ENCODE peak calls at places on chromosomes 2 and 18, in four cellular contexts. One of them, this sample, is unnamed.

GRCh38 chr2:58919316-58919715 is 678.2 kb upstream of the FANCL start:
- DNase-seq in upper lobe of left lung: no peak
- DNase-seq in cardiac muscle cell: no peak
- DNase-seq in left ventricle myocardium inferior: no peak
- DNase-seq in this sample: no peak

GRCh38 chr2:213995400-213996105 is 415.3 kb upstream of the VWC2L start:
- DNase-seq in left ventricle myocardium inferior: no peak
- DNase-seq in cardiac muscle cell: peak; percentile 71
- DNase-seq in upper lobe of left lung: no peak
- DNase-seq in this sample: no peak

GRCh38 chr2:96402591-96402990 is 67.0 kb downstream of the NCAPH start:
- DNase-seq in cardiac muscle cell: no peak
- DNase-seq in left ventricle myocardium inferior: no peak
- DNase-seq in upper lobe of left lung: no peak
- DNase-seq in this sample: no peak

GRCh38 chr2:99422599-99422998 is 67.2 kb downstream of the REV1 start:
- DNase-seq in cardiac muscle cell: no peak
- DNase-seq in left ventricle myocardium inferior: no peak
- DNase-seq in upper lobe of left lung: no peak
- DNase-seq in this sample: no peak

GRCh38 chr2:113281920-113282746 is 3.4 kb upstream of the PAX8 start:
- DNase-seq in cardiac muscle cell: peak; percentile 13
- DNase-seq in upper lobe of left lung: no peak
- DNase-seq in left ventricle myocardium inferior: no peak
- DNase-seq in this sample: no peak

GRCh38 chr2:71940695-71941094 is 207.0 kb downstream of the CYP26B1 start:
- DNase-seq in cardiac muscle cell: no peak
- DNase-seq in upper lobe of left lung: no peak
- DNase-seq in left ventricle myocardium inferior: no peak
- DNase-seq in this sample: peak; percentile 67

GRCh38 chr18:35463050-35463449 is 34.7 kb downstream of the INO80C start:
- DNase-seq in cardiac muscle cell: peak; percentile 79
- DNase-seq in upper lobe of left lung: no peak
- DNase-seq in left ventricle myocardium inferior: no peak
- DNase-seq in this sample: no peak

GRCh38 chr2:101815739-101816391 is 118.4 kb downstream of the MAP4K4 start:
- DNase-seq in upper lobe of left lung: no peak
- DNase-seq in left ventricle myocardium inferior: peak; percentile 33
- DNase-seq in cardiac muscle cell: peak; percentile 32
- DNase-seq in this sample: no peak

GRCh38 chr2:240191001-240191400 is 50.5 kb upstream of the OTOS start:
- DNase-seq in upper lobe of left lung: no peak
- DNase-seq in cardiac muscle cell: no peak
- DNase-seq in left ventricle myocardium inferior: no peak
- DNase-seq in this sample: peak; percentile 35

GRCh38 chr18:74906189-74906588 is 302.8 kb downstream of the PTGR3 start:
- DNase-seq in left ventricle myocardium inferior: no peak
- DNase-seq in upper lobe of left lung: no peak
- DNase-seq in cardiac muscle cell: no peak
- DNase-seq in this sample: no peak

GRCh38 chr18:24741961-24742738 is 281.7 kb downstream of the HRH4 start:
- DNase-seq in cardiac muscle cell: no peak
- DNase-seq in upper lobe of left lung: no peak
- DNase-seq in left ventricle myocardium inferior: no peak
- DNase-seq in this sample: no peak

GRCh38 chr2:42141687-42142475 is 27.3 kb upstream of the EML4 start:
- DNase-seq in upper lobe of left lung: no peak
- DNase-seq in cardiac muscle cell: peak; percentile 97
- DNase-seq in left ventricle myocardium inferior: peak; percentile 58
- DNase-seq in this sample: peak; percentile 75

GRCh38 chr2:173119069-173119807 is 43.6 kb downstream of the MAP3K20 start:
- DNase-seq in upper lobe of left lung: no peak
- DNase-seq in left ventricle myocardium inferior: no peak
- DNase-seq in cardiac muscle cell: peak; percentile 24
- DNase-seq in this sample: peak; percentile 73

GRCh38 chr2:130728007-130728454 is 839 bp upstream of the GPR148 start:
- DNase-seq in left ventricle myocardium inferior: no peak
- DNase-seq in upper lobe of left lung: no peak
- DNase-seq in cardiac muscle cell: peak; percentile 21
- DNase-seq in this sample: no peak

GRCh38 chr2:127943186-127943585 is 57.4 kb upstream of the AMMECR1L start:
- DNase-seq in upper lobe of left lung: no peak
- DNase-seq in left ventricle myocardium inferior: no peak
- DNase-seq in cardiac muscle cell: no peak
- DNase-seq in this sample: no peak

GRCh38 chr18:50830544-50830943 is 10.7 kb upstream of the MRO start:
- DNase-seq in upper lobe of left lung: no peak
- DNase-seq in cardiac muscle cell: no peak
- DNase-seq in left ventricle myocardium inferior: no peak
- DNase-seq in this sample: peak; percentile 33

GRCh38 chr2:98477036-98477435 is 32.4 kb downstream of the INPP4A start:
- DNase-seq in cardiac muscle cell: no peak
- DNase-seq in left ventricle myocardium inferior: no peak
- DNase-seq in upper lobe of left lung: no peak
- DNase-seq in this sample: no peak

GRCh38 chr2:25078171-25079049 is 36.5 kb downstream of the EFR3B start:
- DNase-seq in cardiac muscle cell: peak; percentile 62
- DNase-seq in upper lobe of left lung: no peak
- DNase-seq in left ventricle myocardium inferior: no peak
- DNase-seq in this sample: no peak

GRCh38 chr2:168210216-168210897 is 37.0 kb downstream of the STK39 start:
- DNase-seq in cardiac muscle cell: no peak
- DNase-seq in left ventricle myocardium inferior: no peak
- DNase-seq in upper lobe of left lung: no peak
- DNase-seq in this sample: no peak

GRCh38 chr18:77086034-77086433 is 46.5 kb downstream of the MBP start:
- DNase-seq in left ventricle myocardium inferior: no peak
- DNase-seq in cardiac muscle cell: peak; percentile 66
- DNase-seq in upper lobe of left lung: no peak
- DNase-seq in this sample: no peak

GRCh38 chr2:226977775-226978190 is 141.9 kb downstream of the RHBDD1 start:
- DNase-seq in cardiac muscle cell: peak; percentile 29
- DNase-seq in upper lobe of left lung: no peak
- DNase-seq in left ventricle myocardium inferior: no peak
- DNase-seq in this sample: no peak

GRCh38 chr18:23710946-23711345 is 21.7 kb downstream of the LAMA3 start:
- DNase-seq in cardiac muscle cell: no peak
- DNase-seq in upper lobe of left lung: no peak
- DNase-seq in left ventricle myocardium inferior: no peak
- DNase-seq in this sample: no peak
- TF ChIP-seq CTCF in cardiac muscle cell: no peak
- TF ChIP-seq CTCF in upper lobe of left lung: no peak
- TF ChIP-seq CTCF in left ventricle myocardium inferior: no peak
- TF ChIP-seq CTCF in this sample: no peak

DNA sequence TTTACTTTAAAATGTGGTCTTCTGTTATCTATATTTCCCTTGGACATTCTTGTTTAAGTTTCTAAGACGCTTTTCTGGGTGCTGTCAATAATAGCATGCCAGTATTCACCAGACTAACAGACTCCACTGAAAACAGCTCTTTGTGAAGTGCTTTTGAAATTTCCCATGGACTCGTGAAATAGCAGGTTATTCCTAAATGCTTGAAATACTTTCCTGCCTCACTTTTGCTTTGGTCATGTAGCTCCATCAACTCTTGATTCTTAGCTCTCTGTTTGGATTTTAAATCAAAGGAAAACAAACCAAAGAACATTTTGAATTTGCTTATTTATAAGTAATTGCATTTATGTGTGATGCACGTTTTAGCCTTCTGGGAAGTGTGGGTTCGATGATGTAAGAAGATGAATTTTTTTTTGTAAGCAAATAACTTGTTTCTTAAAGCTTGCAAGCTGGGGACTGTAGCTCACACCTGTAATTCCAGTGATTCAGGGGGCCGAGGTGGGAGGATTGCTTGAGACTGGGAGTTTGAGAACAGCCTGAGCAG is 147.8 kb downstream of the WDSUB1 start:
- DNase-seq in cardiac muscle cell: no peak
- DNase-seq in upper lobe of left lung: no peak
- DNase-seq in left ventricle myocardium inferior: no peak
- DNase-seq in this sample: no peak
- H3K4me1 ChIP-seq in cardiac muscle cell: peaks cover 45% of the 10 kb centered on the region
- H3K4me1 ChIP-seq in upper lobe of left lung: peaks cover 42% of the 10 kb centered on the region
- H3K4me1 ChIP-seq in left ventricle myocardium inferior: peaks cover 91% of the 10 kb centered on the region
- H3K4me1 ChIP-seq in this sample: peaks cover 8% of the 10 kb centered on the region

DNA sequence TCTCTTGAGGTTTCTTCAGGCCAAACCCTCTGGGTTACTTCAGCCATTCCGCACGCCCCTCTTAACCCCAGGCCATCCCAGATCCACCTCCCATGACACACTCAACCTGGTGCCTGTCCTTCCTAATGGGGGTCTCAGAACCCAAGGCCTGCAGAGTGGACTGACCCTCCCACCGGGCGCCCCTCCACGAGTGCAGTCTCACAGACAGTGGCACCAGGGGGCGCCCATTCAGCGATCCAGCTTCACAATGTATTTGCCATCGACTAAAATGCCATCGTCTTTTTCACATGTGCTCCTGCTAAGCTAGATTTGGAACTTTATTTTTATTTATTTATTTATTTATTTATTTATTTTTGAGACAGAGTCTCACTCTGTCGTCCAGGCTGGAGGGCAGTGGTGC is 38.5 kb downstream of the INPP5D start:
- DNase-seq in upper lobe of left lung: no peak
- DNase-seq in left ventricle myocardium inferior: no peak
- DNase-seq in cardiac muscle cell: peak; percentile 32
- DNase-seq in this sample: no peak
- TF ChIP-seq CTCF in upper lobe of left lung: peak; percentile 18
- TF ChIP-seq CTCF in left ventricle myocardium inferior: peak; percentile 53
- TF ChIP-seq CTCF in cardiac muscle cell: peak; percentile 38
- TF ChIP-seq CTCF in this sample: no peak

DNA sequence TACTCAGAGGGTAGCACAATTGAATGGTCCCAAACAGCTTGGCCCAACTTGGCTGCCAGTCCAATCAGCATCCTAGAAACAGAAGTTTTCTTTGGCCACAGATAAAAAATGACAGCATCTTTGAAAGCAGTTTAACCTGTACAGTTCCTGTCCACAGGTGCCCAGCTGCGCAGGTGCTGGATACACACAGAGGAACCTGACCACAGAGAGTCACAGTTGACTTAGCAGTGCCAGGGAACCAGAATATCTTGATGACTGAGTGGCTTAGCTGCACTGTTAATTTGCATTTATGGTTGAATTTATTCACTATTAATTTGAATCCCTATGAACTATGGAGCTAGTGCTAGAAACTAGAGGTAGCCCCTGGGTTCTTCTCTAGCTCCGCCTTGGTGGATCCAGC is 93.7 kb downstream of the TPGS2 start:
- DNase-seq in upper lobe of left lung: no peak
- DNase-seq in cardiac muscle cell: no peak
- DNase-seq in left ventricle myocardium inferior: no peak
- DNase-seq in this sample: no peak
- H3K4me1 ChIP-seq in upper lobe of left lung: no peaks in the 10 kb centered on the region
- H3K4me1 ChIP-seq in cardiac muscle cell: no peaks in the 10 kb centered on the region
- H3K4me1 ChIP-seq in left ventricle myocardium inferior: no peaks in the 10 kb centered on the region
- H3K4me1 ChIP-seq in this sample: no peaks in the 10 kb centered on the region

DNA sequence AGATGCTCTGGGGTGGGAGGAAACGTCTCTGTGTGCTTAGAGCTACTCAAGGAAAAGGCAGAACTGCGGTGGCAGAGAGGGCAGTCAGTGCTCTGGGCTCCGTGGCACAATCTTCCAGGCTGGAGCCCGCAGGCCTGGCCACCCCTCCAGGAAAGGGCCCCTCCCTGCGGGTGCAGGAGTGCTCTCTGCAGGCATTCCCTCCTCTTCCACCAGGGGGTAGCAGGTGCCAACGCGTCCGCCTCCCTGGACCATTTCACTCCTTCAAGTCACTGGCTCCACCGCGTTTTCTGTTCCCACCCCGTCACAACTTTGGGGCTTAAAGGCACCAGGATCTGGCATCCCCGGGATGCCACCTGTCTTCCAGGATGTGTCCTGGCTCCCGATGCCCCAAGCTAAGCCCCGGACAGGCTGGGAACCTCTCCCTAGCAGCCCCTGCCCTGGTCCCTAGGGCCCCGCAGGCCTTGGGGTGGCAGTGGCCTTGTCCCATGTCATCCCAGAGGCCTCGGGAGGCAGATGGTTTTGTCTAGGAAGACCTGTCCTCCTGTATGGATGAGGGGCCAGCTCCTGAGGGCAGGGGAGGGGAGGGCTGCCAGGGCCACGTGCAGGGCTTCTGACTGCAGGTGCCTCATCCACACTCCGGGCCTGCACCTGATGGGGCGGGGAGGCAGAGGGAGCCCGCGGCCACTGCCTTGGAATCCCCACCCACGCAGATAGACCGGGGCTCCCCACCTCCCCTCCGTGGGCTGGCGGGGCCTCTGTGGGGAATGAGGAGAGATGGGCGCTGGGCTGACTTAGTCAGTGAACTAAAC is 26.4 kb downstream of the KCNIP3 start:
- DNase-seq in cardiac muscle cell: no peak
- DNase-seq in upper lobe of left lung: peak; percentile 63
- DNase-seq in left ventricle myocardium inferior: no peak
- DNase-seq in this sample: no peak
- TF ChIP-seq CTCF in cardiac muscle cell: peak; percentile 24
- TF ChIP-seq CTCF in upper lobe of left lung: peak; percentile 38
- TF ChIP-seq CTCF in left ventricle myocardium inferior: peak; percentile 51
- TF ChIP-seq CTCF in this sample: peak; percentile 24

DNA sequence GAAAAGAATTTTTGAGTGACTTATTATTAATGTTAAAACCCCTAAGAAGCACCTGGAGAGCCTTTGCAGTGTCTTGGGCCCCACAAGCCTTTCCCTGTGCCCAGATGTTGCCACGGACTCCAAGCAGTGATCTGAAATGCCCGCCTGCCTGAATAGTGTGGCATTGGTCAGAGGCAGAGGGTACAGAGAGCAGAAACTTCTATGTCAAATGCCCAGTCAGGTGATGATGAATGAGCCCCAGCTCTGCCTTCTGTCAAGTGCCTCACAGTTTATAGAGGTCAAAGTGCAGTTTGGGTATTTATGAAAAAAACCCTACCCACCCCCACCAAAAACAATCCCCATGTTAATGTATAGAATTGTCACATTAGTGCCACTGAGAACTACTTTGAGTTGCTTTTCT is 170.0 kb upstream of the SIX3 start:
- DNase-seq in cardiac muscle cell: no peak
- DNase-seq in upper lobe of left lung: no peak
- DNase-seq in left ventricle myocardium inferior: no peak
- DNase-seq in this sample: no peak
- H3K4me1 ChIP-seq in cardiac muscle cell: peaks cover 14% of the 10 kb centered on the region
- H3K4me1 ChIP-seq in upper lobe of left lung: no peaks in the 10 kb centered on the region
- H3K4me1 ChIP-seq in left ventricle myocardium inferior: peaks cover 10% of the 10 kb centered on the region
- H3K4me1 ChIP-seq in this sample: no peaks in the 10 kb centered on the region

GRCh38 chr18:9042766-9043481 is 59.6 kb upstream of the NDUFV2 start:
- DNase-seq in cardiac muscle cell: no peak
- DNase-seq in upper lobe of left lung: no peak
- DNase-seq in left ventricle myocardium inferior: no peak
- DNase-seq in this sample: no peak
- TF ChIP-seq CTCF in cardiac muscle cell: no peak
- TF ChIP-seq CTCF in upper lobe of left lung: no peak
- TF ChIP-seq CTCF in left ventricle myocardium inferior: no peak
- TF ChIP-seq CTCF in this sample: no peak

This sample was measured in tibial artery.